ENCODE peak calls at places on chromosomes 12 and 14, in six cellular contexts. A is fibroblast of pulmonary artery, H is AG04449, I is H1, P is astrocyte, R is mesothelial cell of epicardium. M is an unnamed sample.

GRCh38 chr12:13627536-13627935 is 353.9 kb downstream of the GRIN2B start:
- DNase-seq in A (no peak), H (no peak), I (no peak), P (no peak), R (no peak), M (no peak)

GRCh38 chr12:107570721-107571120 is 114.9 kb upstream of the PWP1 start:
- DNase-seq in A (peak; percentile 66), H (no peak), I (no peak), P (peak; percentile 39), R (no peak), M (peak; percentile 16)

GRCh38 chr14:46063872-46064271 is 587.7 kb downstream of the RPL10L start:
- DNase-seq in A (no peak), H (no peak), I (no peak), P (no peak), R (no peak), M (no peak)

GRCh38 chr12:68378859-68379628 is 46.9 kb upstream of the MDM1 start:
- DNase-seq in A (peak; percentile 37), H (no peak), I (no peak), P (no peak), R (no peak), M (no peak)

GRCh38 chr12:52258335-52258901 is 16.0 kb upstream of the KRT86 start:
- DNase-seq in A (peak; percentile 31), H (no peak), I (no peak), P (no peak), R (no peak), M (no peak)

GRCh38 chr12:64670856-64671639 is 60.8 kb downstream of the RASSF3 start:
- DNase-seq in A (peak; percentile 63), H (no peak), I (no peak), P (peak; percentile 70), R (no peak), M (no peak)

GRCh38 chr14:97446087-97446486 is 648.9 kb downstream of the VRK1 start:
- DNase-seq in A (no peak), H (no peak), I (no peak), P (no peak), R (no peak), M (no peak)

GRCh38 chr12:7130791-7131501 is 775 bp downstream of the CLSTN3 start:
- DNase-seq in A (peak; percentile 44), H (no peak), I (no peak), P (peak; percentile 39), R (no peak), M (no peak)

GRCh38 chr14:95046711-95047681 is 110.3 kb downstream of the DICER1 start:
- DNase-seq in A (no peak), H (no peak), I (no peak), P (no peak), R (peak; percentile 7), M (no peak)

GRCh38 chr12:85029456-85029855 is 6.6 kb downstream of the TSPAN19 start:
- DNase-seq in A (peak; percentile 61), H (no peak), I (no peak), P (no peak), R (no peak), M (no peak)

GRCh38 chr12:43011383-43011926 is 421.9 kb upstream of the PRICKLE1 start:
- DNase-seq in A (no peak), H (no peak), I (no peak), P (no peak), R (no peak), M (no peak)

GRCh38 chr12:115763982-115764621 is 513.4 kb downstream of the MED13L start:
- DNase-seq in A (no peak), H (no peak), I (no peak), P (no peak), R (no peak), M (no peak)

GRCh38 chr12:123270380-123271181 is 1.1 kb downstream of the CDK2AP1 start:
- DNase-seq in A (peak; percentile 24), H (no peak), I (no peak), P (peak; percentile 20), R (no peak), M (no peak)

GRCh38 chr12:57341275-57341990 is 89.4 kb downstream of the R3HDM2 start:
- DNase-seq in A (peak; percentile 30), H (no peak), I (no peak), P (peak; percentile 14), R (no peak), M (no peak)

GRCh38 chr14:92532490-92533163 is 19.0 kb downstream of the RIN3 start:
- DNase-seq in A (no peak), H (no peak), I (no peak), P (no peak), R (no peak), M (no peak)

GRCh38 chr12:2856051-2856450 is 788 bp downstream of the TEX52 start:
- DNase-seq in A (no peak), H (no peak), I (no peak), P (no peak), R (no peak), M (no peak)

GRCh38 chr12:53101931-53102781 is 1.1 kb upstream of the SOAT2 start:
- DNase-seq in A (no peak), H (no peak), I (no peak), P (no peak), R (no peak), M (no peak)

GRCh38 chr14:24458736-24459135 is 16.2 kb upstream of the SDR39U1 start:
- DNase-seq in A (no peak), H (no peak), I (no peak), P (no peak), R (no peak), M (no peak)

GRCh38 chr12:130266751-130267150 is 70.9 kb upstream of the PIWIL1 start:
- DNase-seq in A (no peak), H (no peak), I (peak; percentile 44), P (no peak), R (no peak), M (no peak)

GRCh38 chr12:92394895-92395294 is 249.2 kb upstream of the BTG1 start:
- DNase-seq in A (no peak), H (no peak), I (no peak), P (no peak), R (no peak), M (no peak)

DNA sequence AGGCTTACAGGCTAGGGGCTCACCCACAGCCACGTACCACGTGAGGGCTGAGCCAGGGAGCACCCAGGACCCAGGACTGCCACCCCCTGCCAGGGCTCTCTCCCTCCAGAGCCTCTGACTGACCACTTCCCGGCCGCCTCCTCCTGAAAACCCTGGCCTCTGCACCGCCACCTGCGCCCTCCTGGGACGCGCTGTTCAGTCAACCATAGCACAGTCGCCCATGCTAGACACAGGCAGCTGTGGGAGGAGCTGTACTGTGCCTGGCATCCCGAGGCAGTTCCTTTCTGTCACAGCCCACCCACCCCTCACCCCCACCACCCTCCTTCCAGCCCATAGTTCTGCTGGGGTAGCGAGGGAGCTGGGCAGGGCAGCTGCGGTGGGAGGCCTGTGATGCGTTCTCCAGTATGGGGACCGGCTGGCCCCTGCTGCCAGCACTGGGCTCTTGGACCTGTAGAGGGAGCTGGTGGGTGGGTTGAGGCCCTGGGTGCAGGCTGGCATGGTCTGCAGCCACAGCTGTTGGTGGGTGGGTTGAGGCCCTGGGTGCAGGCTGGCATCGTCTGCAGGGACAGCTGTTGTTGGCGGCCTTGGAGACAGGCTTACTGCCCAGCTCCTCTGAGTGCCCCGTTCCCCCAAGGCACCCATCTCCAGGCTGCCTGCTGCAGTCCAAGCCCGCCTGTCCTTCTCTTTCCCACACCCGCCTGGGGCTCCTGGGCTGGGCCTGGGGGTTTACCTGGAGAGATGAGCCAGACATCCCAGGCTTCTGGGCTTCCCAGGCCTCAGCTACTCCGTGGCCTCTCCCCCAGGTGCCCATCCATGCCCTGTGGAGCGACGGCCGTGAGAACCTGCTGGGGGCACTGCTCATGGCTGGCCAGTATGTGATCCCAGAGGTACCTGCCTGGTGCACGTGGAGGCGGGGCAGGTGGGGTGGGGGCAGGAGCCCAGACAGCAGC is 11.5 kb downstream of the ASPG start:
- DNase-seq in A (no peak), H (no peak), I (no peak), P (no peak), R (no peak), M (no peak)
- TF ChIP-seq CTCF in A (no peak), H (no peak), I (peak; percentile 57), P (no peak), R (peak; percentile 13), M (no peak)

GRCh38 chr12:55705802-55706402 is 1.8 kb downstream of the ITGA7 start:
- DNase-seq in A (no peak), H (no peak), I (no peak), P (no peak), R (no peak), M (no peak)
- TF ChIP-seq CTCF in A (peak; percentile 22), H (peak; percentile 36), I (peak; percentile 75), P (no peak), R (no peak), M (peak; percentile 41)

GRCh38 chr12:112179936-112180335 is 54.6 kb downstream of the TRAFD1 start:
- DNase-seq in A (no peak), H (no peak), I (no peak), P (no peak), R (no peak), M (no peak)
- TF ChIP-seq CTCF in A (no peak), H (no peak), I (peak; percentile 27), P (no peak), R (no peak), M (no peak)

GRCh38 chr12:16163891-16164290 is 113.6 kb downstream of the SLC15A5 start:
- DNase-seq in A (peak; percentile 4), H (no peak), I (no peak), P (no peak), R (no peak), M (no peak)

GRCh38 chr12:16168078-16168477 is 109.4 kb downstream of the SLC15A5 start:
- DNase-seq in A (no peak), H (no peak), I (no peak), P (no peak), R (no peak), M (no peak)

GRCh38 chr12:16166563-16167470 is 110.7 kb downstream of the SLC15A5 start:
- DNase-seq in A (no peak), H (no peak), I (no peak), P (no peak), R (no peak), M (no peak)

GRCh38 chr12:16171348-16171747 is 106.1 kb downstream of the SLC15A5 start:
- DNase-seq in A (no peak), H (no peak), I (no peak), P (no peak), R (no peak), M (no peak)

GRCh38 chr12:16165506-16165905 is 112.0 kb downstream of the SLC15A5 start:
- DNase-seq in A (peak; percentile 78), H (peak; percentile 3), I (peak; percentile 5), P (peak; percentile 21), R (no peak), M (peak; percentile 2)
- TF ChIP-seq CTCF in A (peak; percentile 65), H (peak; percentile 32), I (peak; percentile 70), P (peak; percentile 47), R (no peak), M (peak; percentile 61)

GRCh38 chr12:120437735-120438494 is at the start of gene COX6A1:
- DNase-seq in A (peak; percentile 98), H (peak; percentile 73), I (peak; percentile 98), P (peak; percentile 95), R (peak; percentile 94), M (peak; percentile 90)
- TF ChIP-seq CTCF in A (no peak), H (no peak), I (peak; percentile 31), P (no peak), R (no peak), M (peak; percentile 16)

GRCh38 chr14:102481371-102481770 is 28.2 kb downstream of the ANKRD9 start:
- DNase-seq in A (no peak), H (no peak), I (no peak), P (no peak), R (no peak), M (no peak)
- TF ChIP-seq CTCF in A (no peak), H (no peak), I (no peak), P (no peak), R (no peak), M (no peak)